ENCODE peak calls at places on chromosomes 12 and 14, in five cellular contexts. K, G, T, Q and L are unnamed samples.

GRCh38 chr12:121976950-121977349 is 44.7 kb upstream of the BCL7A start:
- DNase-seq in K (no peak), G (no peak), T (no peak), Q (no peak), L (no peak)

GRCh38 chr12:89140580-89141236 is 211.6 kb downstream of the DUSP6 start:
- DNase-seq in K (no peak), G (no peak), T (no peak), Q (no peak), L (peak)

GRCh38 chr12:109920266-109920780 is 20.2 kb downstream of the TCHP start:
- DNase-seq in K (peak), G (no peak), T (no peak), Q (no peak), L (no peak)

GRCh38 chr14:34113051-34113511 is 162.2 kb upstream of the EGLN3 start:
- DNase-seq in K (no peak), G (no peak), T (no peak), Q (peak), L (no peak)

GRCh38 chr12:3529281-3529680 is 38.3 kb downstream of the PRMT8 start:
- DNase-seq in K (no peak), G (no peak), T (no peak), Q (no peak), L (no peak)

GRCh38 chr12:6229224-6229748 is 29.1 kb downstream of the CD9 start:
- DNase-seq in K (no peak), G (peak), T (peak), Q (peak), L (no peak)

GRCh38 chr12:123942277-123942653 is 30.4 kb downstream of the CCDC92 start:
- DNase-seq in K (no peak), G (no peak), T (peak), Q (peak), L (peak)

GRCh38 chr12:24293549-24293948 is 344.1 kb upstream of the SOX5 start:
- DNase-seq in K (no peak), G (no peak), T (no peak), Q (no peak), L (no peak)

GRCh38 chr12:114858388-114859146 is 174.6 kb upstream of the TBX3 start:
- DNase-seq in K (no peak), G (no peak), T (no peak), Q (no peak), L (no peak)

GRCh38 chr12:124188059-124188458 is 106.8 kb upstream of the RFLNA start:
- DNase-seq in K (no peak), G (no peak), T (no peak), Q (no peak), L (no peak)

GRCh38 chr12:118980407-118981014 is 830 bp upstream of the SRRM4 start:
- DNase-seq in K (no peak), G (no peak), T (no peak), Q (no peak), L (no peak)

GRCh38 chr14:58151264-58151700 is 731 bp downstream of the ARMH4 start:
- DNase-seq in K (no peak), G (peak), T (no peak), Q (no peak), L (no peak)

GRCh38 chr14:31418440-31418839 is 1.9 kb downstream of the HEATR5A start:
- DNase-seq in K (no peak), G (no peak), T (no peak), Q (no peak), L (no peak)

GRCh38 chr12:126708492-126708896 is 1558.5 kb upstream of the TMEM132C start:
- DNase-seq in K (no peak), G (no peak), T (no peak), Q (no peak), L (peak)

GRCh38 chr14:94088516-94088915 is 7.4 kb downstream of the IFI27L1 start:
- DNase-seq in K (no peak), G (no peak), T (no peak), Q (peak), L (no peak)

GRCh38 chr14:63993992-63994391 is 141.2 kb downstream of the SYNE2 start:
- DNase-seq in K (no peak), G (no peak), T (no peak), Q (peak), L (no peak)

GRCh38 chr14:77186911-77187648 is 5.5 kb downstream of the TMEM63C start:
- DNase-seq in K (no peak), G (no peak), T (peak), Q (peak), L (peak)

GRCh38 chr12:45727301-45727993 is 2.1 kb upstream of the ARID2 start:
- DNase-seq in K (peak), G (peak), T (peak), Q (peak), L (peak)

GRCh38 chr14:22047105-22047504 is 373.5 kb upstream of the OR4E1 start:
- DNase-seq in K (no peak), G (no peak), T (no peak), Q (peak), L (no peak)

GRCh38 chr12:113030875-113031525 is 25.5 kb upstream of the DTX1 start:
- DNase-seq in K (no peak), G (peak), T (no peak), Q (peak), L (no peak)

GRCh38 chr14:72745991-72746980 is 147.6 kb downstream of the DPF3 start:
- DNase-seq in K (no peak), G (no peak), T (no peak), Q (peak), L (peak)

GRCh38 chr14:49553892-49554291 is 32.3 kb downstream of the RPS29 start:
- DNase-seq in K (no peak), G (no peak), T (no peak), Q (no peak), L (no peak)

GRCh38 chr12:95385646-95386045 is 88.3 kb upstream of the METAP2 start:
- DNase-seq in K (no peak), G (no peak), T (no peak), Q (no peak), L (peak)

GRCh38 chr14:24612186-24612585 is 2.7 kb upstream of the GZMH start:
- DNase-seq in K (no peak), G (no peak), T (no peak), Q (peak), L (no peak)

GRCh38 chr12:73465106-73465505 is 1072.5 kb upstream of the ATXN7L3B start:
- DNase-seq in K (no peak), G (no peak), T (no peak), Q (no peak), L (no peak)

GRCh38 chr14:77864580-77864979 is 64.7 kb downstream of the ADCK1 start:
- DNase-seq in K (no peak), G (no peak), T (no peak), Q (no peak), L (no peak)

GRCh38 chr12:64990991-64991570 is 130.0 kb downstream of the WIF1 start:
- DNase-seq in K (no peak), G (no peak), T (no peak), Q (peak), L (no peak)

GRCh38 chr14:74048291-74048690 is 29.1 kb downstream of the BBOF1 start:
- DNase-seq in K (no peak), G (no peak), T (no peak), Q (peak), L (no peak)

GRCh38 chr12:44019118-44019517 is 183.2 kb downstream of the TMEM117 start:
- DNase-seq in K (no peak), G (no peak), T (no peak), Q (no peak), L (no peak)

GRCh38 chr12:11862794-11863193 is 207.9 kb upstream of the BCL2L14 start:
- DNase-seq in K (no peak), G (no peak), T (no peak), Q (no peak), L (no peak)

GRCh38 chr14:92456215-92457017 is 57.2 kb upstream of the RIN3 start:
- DNase-seq in K (peak), G (peak), T (peak), Q (peak), L (no peak)

GRCh38 chr12:26271889-26272492 is 76.6 kb downstream of the SSPN start:
- DNase-seq in K (peak), G (peak), T (peak), Q (peak), L (peak)

GRCh38 chr12:27014859-27015729 is 910 bp upstream of the TM7SF3 start:
- DNase-seq in K (no peak), G (no peak), T (no peak), Q (peak), L (no peak)

GRCh38 chr14:69313176-69313575 is 53.2 kb downstream of the GALNT16 start:
- DNase-seq in K (peak), G (no peak), T (no peak), Q (no peak), L (no peak)

GRCh38 chr14:74649673-74650072 is 37.6 kb upstream of the LTBP2 start:
- DNase-seq in K (no peak), G (no peak), T (no peak), Q (peak), L (no peak)

GRCh38 chr12:90060031-90060430 is 351.4 kb upstream of the ATP2B1 start:
- DNase-seq in K (no peak), G (no peak), T (no peak), Q (no peak), L (no peak)

GRCh38 chr14:29390046-29390841 is 537.4 kb downstream of the PRKD1 start:
- DNase-seq in K (no peak), G (no peak), T (no peak), Q (no peak), L (no peak)

GRCh38 chr12:80565276-80565675 is 121.2 kb downstream of the PTPRQ start:
- DNase-seq in K (no peak), G (no peak), T (no peak), Q (peak), L (peak)

DNA sequence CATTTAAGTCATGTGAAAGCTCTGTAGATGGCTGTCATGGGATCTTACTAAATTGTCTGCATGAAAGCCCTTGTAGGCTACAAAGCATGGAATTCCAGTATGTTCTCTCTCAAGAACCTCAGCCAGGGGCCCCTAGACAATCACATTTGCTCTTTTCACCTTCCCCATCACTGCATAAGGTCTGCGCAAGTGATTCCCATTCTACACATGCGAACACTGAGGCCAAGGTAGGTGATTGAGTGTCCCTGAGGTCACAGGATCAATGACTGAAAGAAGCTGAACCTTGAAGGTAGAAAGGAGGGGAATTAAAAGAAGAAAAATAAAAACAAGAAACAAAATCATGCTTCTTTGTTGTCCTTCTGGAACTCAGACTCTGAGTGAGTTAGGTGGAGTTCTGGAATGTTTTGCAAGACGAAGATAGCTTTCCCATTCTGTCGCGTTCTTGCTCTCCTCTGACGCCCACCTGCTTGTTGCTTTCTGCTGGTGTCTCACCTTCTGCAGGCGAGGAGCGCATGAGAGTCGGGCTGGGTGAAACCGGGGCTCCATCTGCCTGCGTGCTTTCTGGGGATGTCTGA is 79.9 kb downstream of the SPRING1 start:
- DNase-seq in K (no peak), G (no peak), T (no peak), Q (no peak), L (no peak)
- H3K4me3 ChIP-seq in K (peak), G (peak), T (no peak), Q (no peak), L (peak)

GRCh38 chr12:67826148-67826547 is 163.1 kb upstream of the IFNG-AS1 start:
- DNase-seq in K (no peak), G (no peak), T (no peak), Q (no peak), L (no peak)

GRCh38 chr12:67827820-67828383 is 161.3 kb upstream of the IFNG-AS1 start:
- DNase-seq in K (no peak), G (peak), T (no peak), Q (peak), L (peak)

GRCh38 chr12:67832155-67832554 is 157.1 kb upstream of the IFNG-AS1 start:
- DNase-seq in K (no peak), G (no peak), T (no peak), Q (no peak), L (no peak)

GRCh38 chr12:67829873-67830272 is 159.4 kb upstream of the IFNG-AS1 start:
- DNase-seq in K (no peak), G (no peak), T (no peak), Q (no peak), L (no peak)

DNA sequence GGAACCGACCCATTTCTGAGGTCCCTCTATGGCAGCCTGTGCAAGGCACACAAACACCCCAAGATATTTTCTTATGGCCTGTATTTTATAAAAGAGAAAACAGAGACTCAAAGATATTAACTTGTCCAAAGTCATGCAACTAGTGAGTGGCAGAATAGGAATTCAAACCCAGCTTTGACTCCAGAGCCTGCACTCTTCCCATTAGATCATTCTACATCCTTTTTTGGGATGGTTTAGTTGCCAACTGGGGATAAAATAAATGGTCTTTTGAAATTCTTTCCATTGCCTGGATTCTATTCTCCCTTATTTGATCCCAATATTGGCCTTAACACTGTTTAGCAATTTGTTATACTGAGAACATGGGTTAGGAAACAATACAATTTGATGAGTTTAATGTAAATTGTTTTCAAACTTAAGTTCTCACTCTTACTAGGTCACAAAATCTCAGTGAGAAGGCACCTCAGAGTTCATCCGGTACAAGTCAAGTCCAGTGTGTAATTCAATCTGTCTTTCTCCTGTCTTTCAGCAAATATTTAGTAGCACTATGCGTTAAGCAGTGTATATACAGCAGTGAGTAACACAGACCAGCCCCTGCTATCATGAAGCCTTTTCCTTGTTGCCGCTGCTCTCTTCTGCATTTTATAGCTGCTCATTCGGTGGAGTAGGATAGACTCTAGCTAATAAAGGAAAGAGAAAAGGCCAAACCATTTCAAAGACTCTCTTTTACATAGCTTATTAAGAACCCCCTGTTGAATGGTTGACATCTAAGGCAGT is 162.1 kb upstream of the IFNG-AS1 start:
- DNase-seq in K (no peak), G (no peak), T (no peak), Q (peak), L (no peak)
- H3K4me3 ChIP-seq in K (no peak), G (peak), T (no peak), Q (peak), L (peak)

GRCh38 chr12:75481774-75482173 is 1.2 kb downstream of the GLIPR1 start:
- DNase-seq in K (no peak), G (no peak), T (no peak), Q (peak), L (peak)
- H3K4me3 ChIP-seq in K (peak), G (peak), T (peak), Q (no peak), L (peak)

GRCh38 chr12:18923721-18924120 is 185.8 kb downstream of the CAPZA3 start:
- DNase-seq in K (no peak), G (no peak), T (no peak), Q (no peak), L (no peak)
- H3K4me3 ChIP-seq in K (no peak), G (no peak), T (no peak), Q (no peak), L (no peak)

GRCh38 chr12:47082963-47083621 is 3.3 kb upstream of the AMIGO2 start:
- DNase-seq in K (no peak), G (no peak), T (no peak), Q (peak), L (peak)
- H3K4me3 ChIP-seq in K (no peak), G (no peak), T (no peak), Q (no peak), L (no peak)